ENCODE peak calls at places on chromosomes 4 and X, in seven cellular contexts. K is mesenchymal stem cell, B is H9, A is IMR-90, N is neuronal stem cell, T is H1, D is trophoblast cell. W is an unnamed sample.

GRCh38 chr4:122705035-122705434 is 27.5 kb upstream of the BBS12 start:
- DNase-seq in N (no peak), A (no peak), D (no peak), K (no peak), B (no peak), T (no peak), W (no peak)

GRCh38 chrX:51336584-51336983 is 4.0 kb downstream of the NUDT10 start:
- DNase-seq in N (no peak), D (peak; percentile 4), A (peak; percentile 40), T (no peak), K (peak; percentile 22), B (peak; percentile 30), W (peak; percentile 70)

GRCh38 chr4:147683172-147683571 is 791 bp downstream of the PRMT9 start:
- DNase-seq in T (no peak), N (no peak), K (peak; percentile 57), D (no peak), A (peak; percentile 32), B (no peak), W (peak; percentile 1)

GRCh38 chrX:85544609-85545008 is 165.1 kb upstream of the POF1B start:
- DNase-seq in A (no peak), K (peak; percentile 0), B (no peak), N (no peak), D (no peak), T (no peak), W (no peak)

GRCh38 chr4:158750379-158750778 is 18.4 kb upstream of the FNIP2 start:
- DNase-seq in B (no peak), T (no peak), N (no peak), A (peak; percentile 93), K (peak; percentile 78), D (no peak), W (no peak)

GRCh38 chr4:158810487-158811215 is 41.8 kb downstream of the FNIP2 start:
- DNase-seq in T (no peak), N (no peak), K (peak; percentile 95), B (no peak), A (peak; percentile 98), D (peak; percentile 96), W (no peak)

GRCh38 chr4:7280906-7281305 is 88.6 kb downstream of the SORCS2 start:
- DNase-seq in N (no peak), B (no peak), D (no peak), K (no peak), A (peak; percentile 37), T (no peak), W (no peak)

GRCh38 chr4:164888096-164888495 is 11.1 kb downstream of the APELA start:
- DNase-seq in K (peak; percentile 9), A (no peak), B (no peak), T (no peak), N (no peak), D (no peak), W (no peak)

GRCh38 chr4:113368056-113368455 is 318.6 kb downstream of the ANK2 start:
- DNase-seq in A (peak; percentile 97), T (no peak), D (no peak), K (peak; percentile 28), B (no peak), N (no peak), W (no peak)

DNA sequence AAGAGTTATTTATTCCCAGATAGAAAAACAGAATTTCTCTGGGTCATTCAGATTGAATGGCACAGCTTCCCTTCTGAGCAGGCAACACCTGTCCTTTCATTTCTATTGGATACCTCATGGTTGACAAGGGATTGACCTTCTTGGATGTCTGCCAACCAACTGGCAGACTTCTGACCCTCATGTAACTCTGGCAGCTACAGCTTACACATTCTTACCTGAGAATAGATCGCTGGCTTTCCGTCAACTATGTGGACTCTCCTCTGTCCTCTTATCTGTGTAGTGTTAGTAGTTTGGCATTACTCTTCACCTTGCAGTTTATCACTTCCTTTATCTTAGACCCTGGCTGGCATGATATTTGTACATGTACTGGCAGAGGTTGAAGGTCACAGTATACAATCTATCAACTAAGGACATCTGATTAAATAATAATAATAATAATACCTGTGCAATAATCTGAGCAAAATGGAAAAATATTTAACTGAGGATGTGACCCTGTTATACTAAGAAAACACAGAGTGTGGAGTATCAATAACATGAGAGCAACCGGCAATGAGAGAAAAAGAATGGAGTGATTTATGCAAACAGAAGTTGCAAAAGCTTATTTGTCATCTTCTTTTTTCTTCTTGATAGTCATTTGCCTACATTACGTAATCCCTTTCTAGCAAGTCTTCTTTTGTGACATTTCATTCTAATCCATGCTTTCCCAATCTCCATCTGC is 1118.2 kb downstream of the ARAP2 start:
- DNase-seq in K (no peak), A (no peak), D (no peak), N (no peak), B (no peak), T (no peak), W (no peak)
- H3K18ac ChIP-seq in K (no peak overlapping the region), A (no peak overlapping the region), D (no peak overlapping the region), N (no peak overlapping the region), B (no peak overlapping the region), T (no peak overlapping the region), W (no peak overlapping the region)

GRCh38 chr4:155600246-155600645 is 66.4 kb upstream of the GUCY1A1 start:
- DNase-seq in T (no peak), D (no peak), K (peak; percentile 27), A (no peak), B (no peak), N (no peak), W (no peak)
- H3K18ac ChIP-seq in T (no peak overlapping the region), D (no peak overlapping the region), K (no peak overlapping the region), A (no peak overlapping the region), B (no peak overlapping the region), N (no peak overlapping the region), W (no peak overlapping the region)

GRCh38 chr4:37938208-37938607 is 22.0 kb upstream of the PTTG2 start:
- DNase-seq in K (no peak), D (no peak), A (no peak), N (no peak), T (no peak), B (no peak), W (no peak)
- H3K18ac ChIP-seq in K (no peak overlapping the region), D (no peak overlapping the region), A (no peak overlapping the region), N (no peak overlapping the region), T (no peak overlapping the region), B (no peak overlapping the region), W (no peak overlapping the region)

GRCh38 chr4:139438141-139438540 is 15.8 kb upstream of the RAB33B start:
- DNase-seq in B (no peak), T (no peak), K (peak; percentile 51), A (no peak), N (no peak), D (no peak), W (peak; percentile 22)

GRCh38 chr4:139436122-139436521 is 17.8 kb upstream of the RAB33B start:
- DNase-seq in D (no peak), K (no peak), N (no peak), B (no peak), A (no peak), T (no peak), W (no peak)

GRCh38 chr4:139443661-139444060 is 10.3 kb upstream of the RAB33B start:
- DNase-seq in D (no peak), N (no peak), K (no peak), A (no peak), B (no peak), T (no peak), W (no peak)

GRCh38 chr4:139440971-139441370 is 12.9 kb upstream of the RAB33B start:
- DNase-seq in K (no peak), T (no peak), D (peak; percentile 58), N (no peak), B (no peak), A (peak; percentile 3), W (no peak)
- H3K18ac ChIP-seq in K (no peak overlapping the region), T (no peak overlapping the region), D (no peak overlapping the region), N (no peak overlapping the region), B (no peak overlapping the region), A (no peak overlapping the region), W (no peak overlapping the region)